ENCODE peak calls at places on chromosomes 16 and 17, in six cellular contexts. Y, U, Q, D, P and T are unnamed samples.

GRCh38 chr16:13902677-13903076 is 17.3 kb upstream of the ERCC4 start:
- DNase-seq in P (no peak), Q (no peak), U (no peak), D (no peak), Y (no peak), T (no peak)

GRCh38 chr16:85902366-85903155 is 3.6 kb downstream of the IRF8 start:
- DNase-seq in U (peak), P (no peak), Y (no peak), Q (peak), D (no peak), T (peak)

GRCh38 chr17:17999364-18000007 is 26.8 kb downstream of the DRC3 start:
- DNase-seq in P (no peak), D (no peak), U (no peak), Q (no peak), Y (no peak), T (no peak)

GRCh38 chr17:73641779-73642580 is 2.3 kb downstream of the SDK2 start:
- DNase-seq in P (no peak), Q (no peak), Y (no peak), D (no peak), U (no peak), T (no peak)

GRCh38 chr17:58345500-58345899 is 6.5 kb downstream of the SUPT4H1 start:
- DNase-seq in Y (no peak), D (no peak), Q (no peak), U (no peak), P (no peak), T (no peak)

GRCh38 chr17:307741-308507 is 44.7 kb downstream of the RPH3AL start:
- DNase-seq in D (no peak), U (no peak), Q (no peak), P (no peak), Y (peak), T (no peak)

GRCh38 chr16:49150341-49150740 is 131.3 kb downstream of the CBLN1 start:
- DNase-seq in U (no peak), D (no peak), Y (no peak), P (no peak), Q (no peak), T (no peak)

GRCh38 chr17:81991684-81992513 is 14.5 kb downstream of the ASPSCR1 start:
- DNase-seq in D (no peak), Y (peak), Q (peak), U (no peak), P (peak), T (no peak)

GRCh38 chr16:149024-149675 is 3.3 kb upstream of the HBZ start:
- DNase-seq in Q (no peak), U (no peak), D (no peak), P (peak), Y (no peak), T (no peak)

GRCh38 chr16:79047337-79047736 is 553.2 kb downstream of the MAF start:
- DNase-seq in Q (no peak), U (no peak), D (no peak), P (no peak), Y (no peak), T (no peak)

GRCh38 chr17:42409467-42410351 is 13.3 kb downstream of the CAVIN1 start:
- DNase-seq in P (peak), D (no peak), U (no peak), Q (no peak), Y (no peak), T (no peak)